ENCODE peak calls at places on chromosome 15, in four cellular contexts. A is HT1080, R is NCI-H774, G is glomerular endothelial cell. T is an unnamed sample.

GRCh38 chr15:58228708-58229107 is 90.5 kb downstream of the AQP9 start:
- DNase-seq in A (peak), R (no peak), G (no peak), T (no peak)

GRCh38 chr15:42060797-42061196 is 33.6 kb downstream of the PLA2G4D start:
- DNase-seq in A (no peak), R (no peak), G (no peak), T (no peak)

GRCh38 chr15:69662668-69663000 is 210.0 kb downstream of the RPLP1 start:
- DNase-seq in A (no peak), R (no peak), G (no peak), T (no peak)

GRCh38 chr15:51830279-51830806 is 890 bp downstream of the TMOD3 start:
- DNase-seq in A (peak), R (no peak), G (no peak), T (no peak)

GRCh38 chr15:98853593-98854420 is 153.8 kb downstream of the PGPEP1L start:
- DNase-seq in A (peak), R (no peak), G (no peak), T (no peak)

GRCh38 chr15:75578206-75578947 is 738 bp downstream of the PTPN9 start:
- DNase-seq in A (no peak), R (no peak), G (no peak), T (no peak)

GRCh38 chr15:97504031-97504430 is 456.5 kb upstream of the ARRDC4 start:
- DNase-seq in A (peak), R (no peak), G (peak), T (no peak)

GRCh38 chr15:67117356-67117755 is 52.0 kb downstream of the SMAD3 start:
- DNase-seq in A (no peak), R (no peak), G (no peak), T (no peak)

GRCh38 chr15:52284164-52284563 is 11.4 kb downstream of the MYO5C start:
- DNase-seq in A (peak), R (no peak), G (no peak), T (no peak)

GRCh38 chr15:27692438-27692837 is 406.7 kb downstream of the OCA2 start:
- DNase-seq in A (no peak), R (no peak), G (no peak), T (no peak)

GRCh38 chr15:62392411-62392810 is 227.3 kb upstream of the C2CD4B start:
- DNase-seq in A (peak), R (no peak), G (no peak), T (no peak)

GRCh38 chr15:60373327-60373726 is 24.5 kb downstream of the ANXA2 start:
- DNase-seq in A (no peak), R (no peak), G (no peak), T (no peak)

GRCh38 chr15:70802629-70803028 is 39.3 kb upstream of the UACA start:
- DNase-seq in A (peak), R (no peak), G (no peak), T (no peak)

GRCh38 chr15:74212494-74212893 is 9.9 kb upstream of the STRA6 start:
- DNase-seq in A (no peak), R (no peak), G (no peak), T (no peak)

GRCh38 chr15:28456476-28457395 is 76.0 kb downstream of the GOLGA8G start:
- DNase-seq in A (peak), R (no peak), G (no peak), T (no peak)

GRCh38 chr15:71048913-71049675 is 66.2 kb upstream of the THSD4 start:
- DNase-seq in A (peak), R (no peak), G (no peak), T (no peak)

GRCh38 chr15:42547926-42548257 is 701 bp downstream of the LRRC57 start:
- DNase-seq in A (no peak), R (no peak), G (peak), T (peak)

GRCh38 chr15:94346272-94346671 is 114.9 kb downstream of the MCTP2 start:
- DNase-seq in A (no peak), R (no peak), G (no peak), T (no peak)

GRCh38 chr15:68224546-68225250 is 4.8 kb downstream of the CLN6 start:
- DNase-seq in A (no peak), R (no peak), G (no peak), T (no peak)

GRCh38 chr15:43516185-43516584 is 1.2 kb upstream of the MAP1A start:
- DNase-seq in A (no peak), R (no peak), G (no peak), T (no peak)

GRCh38 chr15:99058421-99058870 is 46.4 kb upstream of the SYNM start:
- DNase-seq in A (no peak), R (no peak), G (no peak), T (no peak)

GRCh38 chr15:78394981-78395619 is 42.9 kb upstream of the IREB2 start:
- DNase-seq in A (no peak), R (no peak), G (no peak), T (no peak)

T was measured in Panc1.